ENCODE peak calls at places on chromosomes 12 and 14, in four cellular contexts. One of them, this sample, is unnamed. For H3K4me1, the result is how much of the 10 kb centered on the place peaks cover.

GRCh38 chr12:132174015-132174660 is 29.9 kb downstream of the NOC4L start:
- DNase-seq in A549: no peak
- DNase-seq in CD4-positive, alpha-beta memory T cell: no peak
- DNase-seq in thoracic aorta: no peak
- DNase-seq in this sample: no peak

GRCh38 chr12:56375598-56376434 is 13.2 kb upstream of the APOF start:
- DNase-seq in A549: no peak
- DNase-seq in CD4-positive, alpha-beta memory T cell: no peak
- DNase-seq in thoracic aorta: no peak
- DNase-seq in this sample: no peak

GRCh38 chr12:107225626-107226025 is 132.3 kb upstream of the CRY1 start:
- DNase-seq in A549: peak
- DNase-seq in CD4-positive, alpha-beta memory T cell: no peak
- DNase-seq in thoracic aorta: no peak
- DNase-seq in this sample: no peak

GRCh38 chr12:88420460-88420859 is 159.8 kb downstream of the KITLG start:
- DNase-seq in A549: peak
- DNase-seq in CD4-positive, alpha-beta memory T cell: no peak
- DNase-seq in thoracic aorta: no peak
- DNase-seq in this sample: peak

GRCh38 chr12:75690556-75690955 is 179.1 kb upstream of the KRR1 start:
- DNase-seq in A549: peak
- DNase-seq in CD4-positive, alpha-beta memory T cell: no peak
- DNase-seq in thoracic aorta: no peak
- DNase-seq in this sample: no peak

GRCh38 chr12:55060470-55060869 is 40.7 kb downstream of the NEUROD4 start:
- DNase-seq in A549: no peak
- DNase-seq in CD4-positive, alpha-beta memory T cell: no peak
- DNase-seq in thoracic aorta: no peak
- DNase-seq in this sample: no peak

GRCh38 chr12:72089678-72090077 is 151.0 kb downstream of the TPH2 start:
- DNase-seq in A549: no peak
- DNase-seq in CD4-positive, alpha-beta memory T cell: no peak
- DNase-seq in thoracic aorta: no peak
- DNase-seq in this sample: no peak

GRCh38 chr12:120181991-120182631 is 12.4 kb downstream of the GCN1 start:
- DNase-seq in A549: no peak
- DNase-seq in CD4-positive, alpha-beta memory T cell: no peak
- DNase-seq in thoracic aorta: no peak
- DNase-seq in this sample: no peak

GRCh38 chr12:27305673-27306504 is 26.7 kb upstream of the BMAL2 start:
- DNase-seq in A549: peak
- DNase-seq in CD4-positive, alpha-beta memory T cell: peak
- DNase-seq in thoracic aorta: no peak
- DNase-seq in this sample: peak

GRCh38 chr14:30906752-30907658 is 32.6 kb downstream of the COCH start:
- DNase-seq in A549: peak
- DNase-seq in CD4-positive, alpha-beta memory T cell: no peak
- DNase-seq in thoracic aorta: no peak
- DNase-seq in this sample: peak

GRCh38 chr12:76878045-76878898 is 547 bp downstream of the CSRP2 start:
- DNase-seq in A549: peak
- DNase-seq in CD4-positive, alpha-beta memory T cell: no peak
- DNase-seq in thoracic aorta: no peak
- DNase-seq in this sample: peak

GRCh38 chr14:20417250-20418186 is 4.2 kb upstream of the TEP1 start:
- DNase-seq in A549: no peak
- DNase-seq in CD4-positive, alpha-beta memory T cell: no peak
- DNase-seq in thoracic aorta: no peak
- DNase-seq in this sample: no peak

GRCh38 chr14:96162265-96162664 is 42.4 kb upstream of the BDKRB2 start:
- DNase-seq in A549: no peak
- DNase-seq in CD4-positive, alpha-beta memory T cell: no peak
- DNase-seq in thoracic aorta: no peak
- DNase-seq in this sample: no peak

GRCh38 chr14:77139540-77140342 is 1.9 kb downstream of the ZDHHC22 start:
- DNase-seq in A549: peak
- DNase-seq in CD4-positive, alpha-beta memory T cell: peak
- DNase-seq in thoracic aorta: no peak
- DNase-seq in this sample: peak

GRCh38 chr14:24312736-24313507 is 1.6 kb downstream of the LTB4R start:
- DNase-seq in A549: no peak
- DNase-seq in CD4-positive, alpha-beta memory T cell: peak
- DNase-seq in thoracic aorta: no peak
- DNase-seq in this sample: no peak

GRCh38 chr12:4107436-4107878 is 166.1 kb upstream of the CCND2 start:
- DNase-seq in A549: peak
- DNase-seq in CD4-positive, alpha-beta memory T cell: peak
- DNase-seq in thoracic aorta: no peak
- DNase-seq in this sample: peak

GRCh38 chr12:92810370-92810769 is 107.6 kb downstream of the PLEKHG7 start:
- DNase-seq in A549: no peak
- DNase-seq in CD4-positive, alpha-beta memory T cell: no peak
- DNase-seq in thoracic aorta: no peak
- DNase-seq in this sample: no peak

GRCh38 chr12:51622564-51622963 is 31.5 kb downstream of the SCN8A start:
- DNase-seq in A549: no peak
- DNase-seq in CD4-positive, alpha-beta memory T cell: no peak
- DNase-seq in thoracic aorta: no peak
- DNase-seq in this sample: peak

GRCh38 chr12:77947326-77947725 is 116.6 kb downstream of the NAV3 start:
- DNase-seq in A549: peak
- DNase-seq in CD4-positive, alpha-beta memory T cell: no peak
- DNase-seq in thoracic aorta: no peak
- DNase-seq in this sample: peak

GRCh38 chr12:68479832-68480291 is 130.8 kb upstream of the RAP1B start:
- DNase-seq in A549: peak
- DNase-seq in CD4-positive, alpha-beta memory T cell: no peak
- DNase-seq in thoracic aorta: no peak
- DNase-seq in this sample: no peak

GRCh38 chr12:24222968-24223367 is 273.5 kb upstream of the SOX5 start:
- DNase-seq in A549: no peak
- DNase-seq in CD4-positive, alpha-beta memory T cell: no peak
- DNase-seq in thoracic aorta: no peak
- DNase-seq in this sample: peak

GRCh38 chr14:103628684-103629502 is at the start of gene KLC1:
- DNase-seq in A549: peak
- DNase-seq in CD4-positive, alpha-beta memory T cell: peak
- DNase-seq in thoracic aorta: peak
- DNase-seq in this sample: peak

GRCh38 chr12:28710882-28711281 is 438.2 kb upstream of the FAR2 start:
- DNase-seq in A549: no peak
- DNase-seq in CD4-positive, alpha-beta memory T cell: no peak
- DNase-seq in thoracic aorta: no peak
- DNase-seq in this sample: no peak

GRCh38 chr14:104521816-104522745 is 57.5 kb upstream of the C14orf180 start:
- DNase-seq in A549: no peak
- DNase-seq in CD4-positive, alpha-beta memory T cell: no peak
- DNase-seq in thoracic aorta: no peak
- DNase-seq in this sample: no peak

GRCh38 chr12:24561882-24562760 is 386.8 kb downstream of the BCAT1 start:
- DNase-seq in A549: peak
- DNase-seq in CD4-positive, alpha-beta memory T cell: no peak
- DNase-seq in thoracic aorta: no peak
- DNase-seq in this sample: peak

GRCh38 chr14:85702937-85703336 is 173.0 kb downstream of the FLRT2 start:
- DNase-seq in A549: no peak
- DNase-seq in CD4-positive, alpha-beta memory T cell: no peak
- DNase-seq in thoracic aorta: no peak
- DNase-seq in this sample: no peak

GRCh38 chr12:60266381-60266852 is 670.6 kb downstream of the SLC16A7 start:
- DNase-seq in A549: peak
- DNase-seq in CD4-positive, alpha-beta memory T cell: no peak
- DNase-seq in thoracic aorta: no peak
- DNase-seq in this sample: no peak

GRCh38 chr12:49482095-49483051 is 56.5 kb upstream of the KCNH3 start:
- DNase-seq in A549: no peak
- DNase-seq in CD4-positive, alpha-beta memory T cell: no peak
- DNase-seq in thoracic aorta: no peak
- DNase-seq in this sample: no peak

GRCh38 chr12:46449856-46450255 is 77.3 kb upstream of the SLC38A2 start:
- DNase-seq in A549: no peak
- DNase-seq in CD4-positive, alpha-beta memory T cell: no peak
- DNase-seq in thoracic aorta: no peak
- DNase-seq in this sample: no peak

GRCh38 chr12:1993341-1993740 is 10.9 kb downstream of the DCP1B start:
- DNase-seq in A549: peak
- DNase-seq in CD4-positive, alpha-beta memory T cell: no peak
- DNase-seq in thoracic aorta: no peak
- DNase-seq in this sample: peak

GRCh38 chr12:120267736-120268135 is 2.2 kb upstream of the PXN start:
- DNase-seq in A549: no peak
- DNase-seq in CD4-positive, alpha-beta memory T cell: no peak
- DNase-seq in thoracic aorta: no peak
- DNase-seq in this sample: peak

GRCh38 chr14:94380225-94381148 is 7.9 kb downstream of the SERPINA1 start:
- DNase-seq in A549: no peak
- DNase-seq in CD4-positive, alpha-beta memory T cell: no peak
- DNase-seq in thoracic aorta: no peak
- DNase-seq in this sample: no peak

GRCh38 chr12:116662612-116663144 is 75.2 kb downstream of the SPRING1 start:
- DNase-seq in A549: no peak
- DNase-seq in CD4-positive, alpha-beta memory T cell: no peak
- DNase-seq in thoracic aorta: no peak
- DNase-seq in this sample: no peak

GRCh38 chr14:87002831-87003230 is 990.2 kb downstream of the GALC start:
- DNase-seq in A549: no peak
- DNase-seq in CD4-positive, alpha-beta memory T cell: no peak
- DNase-seq in thoracic aorta: no peak
- DNase-seq in this sample: peak

DNA sequence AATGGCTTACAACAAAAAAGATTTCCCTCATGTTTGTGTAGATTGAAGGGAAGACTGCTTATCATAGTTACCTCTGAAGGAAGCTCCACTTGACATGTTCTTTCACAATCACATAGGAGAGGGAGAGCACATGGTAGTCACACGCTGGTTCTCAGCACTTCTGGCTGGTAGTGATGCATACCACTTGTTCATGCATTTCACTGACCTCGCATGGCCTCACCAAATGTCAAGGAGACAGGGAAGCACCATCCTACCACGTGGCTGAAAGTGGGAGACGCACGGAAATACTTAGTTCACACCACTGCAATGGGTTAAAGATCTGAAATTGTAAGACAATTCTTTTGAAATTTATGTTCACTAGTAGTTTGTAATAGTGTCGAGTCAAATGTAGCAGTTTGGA is 74.0 kb downstream of the PDE3A start:
- DNase-seq in A549: no peak
- DNase-seq in CD4-positive, alpha-beta memory T cell: no peak
- DNase-seq in thoracic aorta: no peak
- DNase-seq in this sample: no peak
- H3K4me1 ChIP-seq in A549: under half
- H3K4me1 ChIP-seq in CD4-positive, alpha-beta memory T cell: under half
- H3K4me1 ChIP-seq in thoracic aorta: half or more
- H3K4me1 ChIP-seq in this sample: under half

GRCh38 chr12:109951136-109951535 is 45.0 kb downstream of the GIT2 start:
- DNase-seq in A549: no peak
- DNase-seq in CD4-positive, alpha-beta memory T cell: no peak
- DNase-seq in thoracic aorta: no peak
- DNase-seq in this sample: no peak

GRCh38 chr12:109948382-109948781 is 47.8 kb downstream of the GIT2 start:
- DNase-seq in A549: no peak
- DNase-seq in CD4-positive, alpha-beta memory T cell: no peak
- DNase-seq in thoracic aorta: no peak
- DNase-seq in this sample: no peak

GRCh38 chr12:109950625-109951024 is 45.5 kb downstream of the GIT2 start:
- DNase-seq in A549: no peak
- DNase-seq in CD4-positive, alpha-beta memory T cell: no peak
- DNase-seq in thoracic aorta: no peak
- DNase-seq in this sample: no peak

GRCh38 chr12:109947511-109947910 is 47.4 kb downstream of the TCHP start:
- DNase-seq in A549: no peak
- DNase-seq in CD4-positive, alpha-beta memory T cell: no peak
- DNase-seq in thoracic aorta: no peak
- DNase-seq in this sample: peak

DNA sequence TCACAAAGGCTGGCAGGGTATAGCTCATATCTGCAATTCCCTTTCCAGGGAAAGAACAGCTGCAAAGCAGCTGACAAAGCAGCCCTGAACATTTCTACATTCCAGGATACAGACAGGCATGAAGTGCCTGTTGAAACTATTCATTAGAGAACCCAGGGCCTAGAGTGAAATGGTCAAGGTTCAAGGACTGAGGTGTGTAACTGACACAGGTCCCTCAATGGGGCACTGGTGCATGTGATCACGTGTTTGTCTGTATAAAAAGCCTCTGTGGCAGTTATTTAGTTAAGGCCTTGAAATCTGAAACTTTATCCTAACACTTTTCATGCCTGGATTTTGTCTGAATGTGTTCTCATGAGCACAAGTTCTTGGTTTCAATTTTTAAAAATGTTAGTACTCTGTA is 47.1 kb downstream of the GIT2 start:
- DNase-seq in A549: no peak
- DNase-seq in CD4-positive, alpha-beta memory T cell: no peak
- DNase-seq in thoracic aorta: no peak
- DNase-seq in this sample: no peak
- H3K4me1 ChIP-seq in A549: under half
- H3K4me1 ChIP-seq in CD4-positive, alpha-beta memory T cell: under half
- H3K4me1 ChIP-seq in thoracic aorta: half or more
- H3K4me1 ChIP-seq in this sample: under half

GRCh38 chr12:70379856-70380255 is 13.8 kb downstream of the KCNMB4 start:
- DNase-seq in A549: no peak
- DNase-seq in CD4-positive, alpha-beta memory T cell: no peak
- DNase-seq in thoracic aorta: no peak
- DNase-seq in this sample: no peak
- H3K4me1 ChIP-seq in A549: under half
- H3K4me1 ChIP-seq in CD4-positive, alpha-beta memory T cell: under half
- H3K4me1 ChIP-seq in thoracic aorta: under half
- H3K4me1 ChIP-seq in this sample: under half

GRCh38 chr12:52920937-52921336 is 16.1 kb upstream of the KRT8 start:
- DNase-seq in A549: peak
- DNase-seq in CD4-positive, alpha-beta memory T cell: no peak
- DNase-seq in thoracic aorta: no peak
- DNase-seq in this sample: no peak

GRCh38 chr12:52918351-52918750 is 13.5 kb upstream of the KRT8 start:
- DNase-seq in A549: no peak
- DNase-seq in CD4-positive, alpha-beta memory T cell: no peak
- DNase-seq in thoracic aorta: no peak
- DNase-seq in this sample: no peak

GRCh38 chr12:52917800-52918199 is 12.9 kb upstream of the KRT8 start:
- DNase-seq in A549: no peak
- DNase-seq in CD4-positive, alpha-beta memory T cell: no peak
- DNase-seq in thoracic aorta: no peak
- DNase-seq in this sample: no peak

GRCh38 chr12:52916225-52916624 is 11.3 kb upstream of the KRT8 start:
- DNase-seq in A549: no peak
- DNase-seq in CD4-positive, alpha-beta memory T cell: no peak
- DNase-seq in thoracic aorta: no peak
- DNase-seq in this sample: no peak

DNA sequence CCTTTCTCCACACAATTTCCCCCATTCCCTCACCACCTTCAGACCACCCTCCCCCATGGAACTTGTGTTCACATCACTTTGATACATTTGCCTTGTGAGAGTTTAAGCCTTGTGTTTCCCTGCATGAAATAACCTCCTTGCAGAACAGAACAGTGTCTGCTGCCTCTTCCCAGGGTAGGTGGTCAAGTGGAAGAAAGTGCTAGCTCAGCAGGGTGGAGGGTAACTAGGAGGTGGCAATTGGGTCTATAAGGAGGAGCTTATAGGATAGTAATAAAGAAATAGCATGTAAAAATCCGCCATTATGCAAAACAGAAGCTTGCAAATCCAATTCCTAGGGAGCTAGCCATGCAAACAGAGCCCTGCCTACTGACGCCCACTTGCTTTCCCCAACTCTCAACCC is 13.9 kb upstream of the KRT8 start:
- DNase-seq in A549: no peak
- DNase-seq in CD4-positive, alpha-beta memory T cell: no peak
- DNase-seq in thoracic aorta: no peak
- DNase-seq in this sample: no peak
- H3K4me1 ChIP-seq in A549: under half
- H3K4me1 ChIP-seq in CD4-positive, alpha-beta memory T cell: under half
- H3K4me1 ChIP-seq in thoracic aorta: under half
- H3K4me1 ChIP-seq in this sample: under half